ENCODE peak calls at places on chromosome 6, in seven cellular contexts. G is A549, Y is left kidney, F is Karpas-422, L is endothelial cell, C is HEK293T, B is SW480. U is an unnamed sample.

GRCh38 chr6:130324657-130325056 is 41.2 kb upstream of the TMEM200A start:
- DNase-seq in F (no peak), G (no peak), L (no peak), C (no peak), Y (no peak), B (no peak), U (no peak)

GRCh38 chr6:138654715-138655634 is 118.6 kb upstream of the CCDC28A start:
- DNase-seq in L (no peak), Y (no peak), B (peak; percentile 73), F (no peak), C (no peak), G (no peak), U (no peak)

GRCh38 chr6:56551409-56552120 is 91.1 kb downstream of the DST start:
- DNase-seq in B (no peak), G (no peak), C (no peak), Y (no peak), F (no peak), L (no peak), U (no peak)

GRCh38 chr6:155521719-155522118 is 66.1 kb upstream of the NOX3 start:
- DNase-seq in G (no peak), B (no peak), Y (no peak), F (no peak), L (no peak), C (no peak), U (no peak)

GRCh38 chr6:26003102-26003694 is 40.6 kb downstream of the TRIM38 start:
- DNase-seq in G (peak; percentile 46), C (peak; percentile 60), Y (peak; percentile 86), F (peak; percentile 70), B (peak; percentile 29), L (peak; percentile 78), U (peak; percentile 54)

GRCh38 chr6:83879746-83880145 is 20.3 kb downstream of the CYB5R4 start:
- DNase-seq in G (no peak), F (no peak), L (no peak), B (no peak), Y (no peak), C (no peak), U (no peak)

GRCh38 chr6:108801331-108801730 is 46.9 kb upstream of the ARMC2 start:
- DNase-seq in G (no peak), B (no peak), C (no peak), L (no peak), F (no peak), Y (no peak), U (no peak)

GRCh38 chr6:121645100-121645745 is 209.8 kb downstream of the GJA1 start:
- DNase-seq in B (no peak), F (no peak), G (no peak), Y (no peak), L (no peak), C (no peak), U (no peak)

GRCh38 chr6:97653517-97653916 is 370.5 kb upstream of the MMS22L start:
- DNase-seq in B (no peak), G (no peak), L (no peak), F (no peak), C (no peak), Y (no peak), U (no peak)

GRCh38 chr6:129679758-129680157 is 30.2 kb downstream of the ARHGAP18 start:
- DNase-seq in F (no peak), L (no peak), B (no peak), C (no peak), Y (no peak), G (peak; percentile 42), U (no peak)

GRCh38 chr6:111653434-111653833 is 47.8 kb upstream of the TRAF3IP2 start:
- DNase-seq in C (no peak), L (no peak), B (no peak), Y (no peak), F (no peak), G (no peak), U (no peak)

GRCh38 chr6:148497256-148497655 is 154.6 kb downstream of the SASH1 start:
- DNase-seq in C (no peak), B (no peak), G (no peak), Y (no peak), L (no peak), F (no peak), U (no peak)

GRCh38 chr6:45411959-45412358 is 34.2 kb upstream of the SUPT3H start:
- DNase-seq in Y (no peak), L (no peak), B (no peak), F (no peak), G (no peak), C (no peak), U (no peak)

GRCh38 chr6:17867880-17868279 is 119.6 kb downstream of the KIF13A start:
- DNase-seq in B (no peak), C (no peak), G (no peak), L (no peak), Y (no peak), F (no peak), U (no peak)

GRCh38 chr6:153231048-153231635 is 100.1 kb upstream of the RGS17 start:
- DNase-seq in Y (peak; percentile 77), C (peak; percentile 75), B (peak; percentile 7), F (peak; percentile 69), G (peak; percentile 48), L (peak; percentile 83), U (peak; percentile 38)

GRCh38 chr6:39425346-39426056 is 103.0 kb upstream of the KCNK16 start:
- DNase-seq in F (no peak), Y (no peak), L (no peak), G (no peak), C (no peak), B (no peak), U (no peak)

GRCh38 chr6:160272707-160273106 is 14.1 kb upstream of the SLC22A2 start:
- DNase-seq in Y (no peak), L (no peak), G (no peak), F (no peak), B (no peak), C (no peak), U (no peak)

GRCh38 chr6:75608955-75609533 is 7.4 kb downstream of the SENP6 start:
- DNase-seq in G (no peak), Y (no peak), F (peak; percentile 59), C (no peak), L (no peak), B (no peak), U (no peak)

GRCh38 chr6:23145801-23146200 is 576.4 kb downstream of the HDGFL1 start:
- DNase-seq in Y (no peak), G (no peak), C (no peak), B (no peak), L (no peak), F (no peak), U (no peak)

GRCh38 chr6:125363360-125364121 is 61.8 kb upstream of the HDDC2 start:
- DNase-seq in F (no peak), B (peak; percentile 27), C (peak; percentile 65), L (peak; percentile 74), G (no peak), Y (peak; percentile 89), U (no peak)

GRCh38 chr6:30591008-30591407 is 19.8 kb downstream of the ABCF1 start:
- DNase-seq in F (no peak), G (no peak), C (no peak), L (no peak), Y (peak; percentile 60), B (no peak), U (no peak)

GRCh38 chr6:157632821-157633220 is 190.2 kb upstream of the SNX9 start:
- DNase-seq in G (no peak), B (no peak), F (no peak), C (no peak), L (no peak), Y (peak; percentile 48), U (no peak)

GRCh38 chr6:116447496-116448011 is 13.6 kb upstream of the CALHM6 start:
- DNase-seq in L (no peak), C (no peak), B (peak; percentile 4), Y (no peak), G (peak; percentile 7), F (no peak), U (no peak)

GRCh38 chr6:3749991-3750323 is 1.6 kb downstream of the PXDC1 start:
- DNase-seq in F (no peak), L (no peak), Y (no peak), G (no peak), C (no peak), B (no peak), U (no peak)

GRCh38 chr6:52077961-52078613 is 9.3 kb downstream of the PKHD1 start:
- DNase-seq in B (no peak), L (no peak), F (no peak), G (no peak), Y (no peak), C (no peak), U (no peak)

GRCh38 chr6:33718713-33719112 is 7.2 kb upstream of the UQCC2 start:
- DNase-seq in C (no peak), F (no peak), L (no peak), G (no peak), B (no peak), Y (no peak), U (no peak)

GRCh38 chr6:2763345-2763841 is 1.8 kb upstream of the WRNIP1 start:
- DNase-seq in G (no peak), F (no peak), B (no peak), C (no peak), Y (no peak), L (no peak), U (no peak)

GRCh38 chr6:110491644-110492317 is 15.4 kb upstream of the SLC22A16 start:
- DNase-seq in F (no peak), C (peak; percentile 64), L (no peak), Y (peak; percentile 88), B (no peak), G (no peak), U (no peak)

GRCh38 chr6:10441004-10441654 is 26.3 kb upstream of the TFAP2A start:
- DNase-seq in C (no peak), L (no peak), F (no peak), B (peak; percentile 85), Y (peak; percentile 68), G (peak; percentile 98), U (no peak)

U was measured in omental fat pad.